ENCODE peak calls at places on chromosome 20, in five cellular contexts. L is GM23338, U is esophagus squamous epithelium, I is GM12865, E is HFFc6. K is an unnamed sample.

GRCh38 chr20:63181226-63181625 is 34.7 kb downstream of the YTHDF1 start:
- DNase-seq in E (no peak), L (no peak), U (no peak), I (no peak), K (no peak)

GRCh38 chr20:36773548-36774242 is at the start of gene DSN1:
- DNase-seq in U (peak; percentile 80), L (peak; percentile 98), E (peak; percentile 97), I (peak; percentile 99), K (peak; percentile 88)

GRCh38 chr20:24097051-24097450 is 108.5 kb upstream of the GGTLC1 start:
- DNase-seq in L (no peak), U (no peak), E (no peak), I (no peak), K (no peak)

GRCh38 chr20:58268936-58269619 is 40.4 kb upstream of the RAB22A start:
- DNase-seq in U (no peak), L (no peak), E (no peak), I (no peak), K (peak; percentile 20)

GRCh38 chr20:48733296-48733790 is 94.5 kb downstream of the PREX1 start:
- DNase-seq in E (peak; percentile 8), L (peak; percentile 21), I (no peak), U (no peak), K (peak; percentile 42)

GRCh38 chr20:51425347-51426106 is 117.0 kb downstream of the NFATC2 start:
- DNase-seq in E (no peak), L (peak; percentile 46), I (no peak), U (no peak), K (no peak)

GRCh38 chr20:63794614-63795013 is 36.5 kb downstream of the ZBTB46 start:
- DNase-seq in U (no peak), I (peak; percentile 16), E (no peak), L (no peak), K (no peak)

GRCh38 chr20:24194133-24194532 is 205.6 kb upstream of the GGTLC1 start:
- DNase-seq in E (no peak), U (no peak), L (no peak), I (no peak), K (no peak)

GRCh38 chr20:1332749-1333300 is 3.9 kb upstream of the SDCBP2 start:
- DNase-seq in U (no peak), I (no peak), E (no peak), L (no peak), K (no peak)

GRCh38 chr20:2237059-2237458 is 58.7 kb upstream of the TGM3 start:
- DNase-seq in U (no peak), E (peak; percentile 100), I (no peak), L (peak; percentile 13), K (peak; percentile 100)

GRCh38 chr20:57577679-57578475 is 17.0 kb downstream of the PCK1 start:
- DNase-seq in L (no peak), I (no peak), U (no peak), E (no peak), K (no peak)

GRCh38 chr20:22385602-22386299 is 198.6 kb downstream of the FOXA2 start:
- DNase-seq in L (peak; percentile 32), I (no peak), U (no peak), E (no peak), K (no peak)

GRCh38 chr20:34262488-34263288 is 21.5 kb downstream of the ASIP start:
- DNase-seq in L (no peak), E (no peak), I (peak; percentile 30), U (no peak), K (peak; percentile 49)

DNA sequence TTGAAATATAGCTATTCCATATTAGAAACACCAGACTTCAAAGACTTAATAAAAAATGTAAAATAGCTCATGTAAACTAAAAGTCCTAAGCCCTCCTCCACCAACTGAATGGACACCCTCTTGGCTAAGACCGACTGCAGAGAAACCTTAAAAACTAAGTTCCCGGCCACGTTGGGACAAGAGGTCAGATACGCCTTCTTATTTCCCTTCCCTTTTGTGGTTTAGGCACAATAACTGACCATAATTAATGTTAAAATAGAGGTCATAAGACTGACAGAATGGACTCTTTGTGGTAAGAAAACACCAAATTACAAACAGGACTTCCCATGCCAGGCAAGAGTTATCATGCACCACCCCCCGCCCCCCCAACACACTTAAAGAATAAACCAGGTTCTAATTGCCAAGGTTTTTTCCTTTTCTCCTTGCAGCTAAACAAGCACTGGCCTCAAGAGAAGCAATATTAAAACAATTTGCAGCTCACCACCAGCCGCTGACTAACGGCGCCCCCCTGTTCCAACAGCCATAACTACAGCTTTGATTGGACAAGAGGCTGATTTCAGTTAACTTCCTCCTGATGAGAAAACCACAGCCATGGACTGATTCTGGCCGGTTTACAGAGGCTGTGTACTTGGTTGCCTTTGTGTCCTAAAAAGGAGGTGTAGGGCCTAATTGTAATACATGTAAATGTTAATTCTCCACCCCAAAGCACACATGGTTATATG is 10.7 kb upstream of the LAMP5 start:
- DNase-seq in I (peak; percentile 39), L (peak; percentile 70), U (no peak), E (no peak), K (peak; percentile 61)
- TF ChIP-seq CTCF in I (no peak), L (peak; percentile 70), U (no peak), E (peak; percentile 27), K (no peak)

DNA sequence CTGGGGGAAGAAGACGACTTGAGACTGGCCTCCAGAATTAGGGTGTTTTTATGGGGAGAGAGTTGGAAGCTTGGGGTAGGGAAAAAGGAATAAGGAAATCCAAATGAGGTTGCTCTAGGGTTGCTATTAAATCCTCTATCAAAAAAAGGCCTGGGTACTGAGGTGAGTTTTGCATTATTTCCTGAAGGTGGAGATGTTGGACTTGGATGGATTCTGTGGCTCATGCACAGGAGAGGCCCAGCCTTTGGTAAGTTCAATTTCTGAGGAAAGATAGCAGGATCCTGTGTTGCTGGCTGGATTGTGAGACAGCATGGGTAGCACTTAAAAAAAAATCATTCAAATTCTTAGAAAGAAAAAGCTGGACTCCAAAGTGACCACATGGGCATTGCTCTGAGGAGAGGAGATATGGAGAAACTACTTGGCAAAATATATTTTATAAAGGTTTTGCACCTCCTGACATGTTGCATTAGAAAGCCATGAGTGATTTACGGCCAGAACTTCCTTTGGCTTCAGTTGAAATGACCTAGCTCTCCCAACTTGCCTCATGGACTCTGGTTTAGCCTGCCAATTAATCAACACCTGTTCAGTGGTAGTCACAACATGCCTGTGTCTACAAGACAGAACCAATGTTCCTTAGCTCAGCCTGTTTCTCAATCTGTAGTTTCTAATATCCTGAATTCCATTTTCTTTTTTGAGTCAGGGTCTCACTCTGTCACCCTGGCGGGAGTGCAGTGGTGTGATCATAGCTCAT is 152.1 kb upstream of the RALGAPA2 start:
- DNase-seq in U (no peak), E (peak; percentile 2), L (peak; percentile 63), I (no peak), K (no peak)
- TF ChIP-seq CTCF in U (no peak), E (peak; percentile 49), L (peak; percentile 75), I (no peak), K (no peak)

GRCh38 chr20:61850457-61850856 is 215.2 kb downstream of the TAF4 start:
- DNase-seq in U (no peak), E (no peak), L (no peak), I (no peak), K (no peak)

GRCh38 chr20:61849822-61850221 is 215.9 kb downstream of the TAF4 start:
- DNase-seq in E (no peak), U (no peak), L (no peak), I (no peak), K (no peak)

GRCh38 chr20:61850926-61851900 is 214.5 kb downstream of the TAF4 start:
- DNase-seq in U (no peak), E (no peak), L (no peak), I (no peak), K (no peak)

GRCh38 chr20:61853073-61854005 is 212.3 kb downstream of the TAF4 start:
- DNase-seq in L (no peak), I (no peak), E (no peak), U (no peak), K (no peak)

DNA sequence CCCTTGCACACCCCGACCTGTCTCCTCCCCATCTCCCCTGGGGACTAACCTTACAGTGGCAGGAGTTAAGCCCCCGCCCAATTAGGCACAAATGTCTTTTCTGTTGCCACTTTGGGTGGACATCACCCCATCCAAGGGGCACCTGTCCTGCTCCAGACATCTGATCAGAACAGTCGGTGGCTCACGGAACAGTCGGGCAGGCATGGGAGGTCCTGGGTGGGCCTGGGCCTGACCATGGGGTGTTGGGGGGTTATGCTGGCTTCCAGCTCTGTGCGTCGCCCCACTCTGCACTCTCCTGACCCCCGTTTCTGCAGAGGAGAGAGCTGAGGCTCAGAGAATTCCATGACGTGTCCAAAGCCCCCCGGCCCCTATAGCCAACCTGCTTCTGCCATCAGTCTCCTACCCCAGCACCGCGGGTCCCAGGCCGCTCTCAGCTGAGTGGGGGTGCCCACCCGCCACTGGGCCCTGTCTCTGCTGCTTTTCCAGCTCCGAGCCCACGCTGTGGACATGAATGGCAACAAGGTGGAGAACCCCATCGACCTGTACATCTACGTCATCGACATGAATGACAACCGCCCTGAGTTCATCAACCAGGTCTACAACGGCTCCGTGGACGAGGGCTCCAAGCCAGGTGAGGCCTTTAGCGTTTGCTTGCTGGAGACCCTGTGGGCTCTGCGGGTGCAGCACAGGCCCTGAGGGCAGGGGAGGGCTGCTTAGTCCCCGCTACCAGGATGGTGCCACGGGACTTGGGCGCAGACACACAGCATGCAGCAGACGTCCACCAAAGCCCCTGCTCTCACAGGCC is 213.2 kb downstream of the TAF4 start:
- DNase-seq in L (no peak), E (no peak), I (no peak), U (no peak), K (no peak)
- TF ChIP-seq CTCF in L (no peak), E (no peak), I (no peak), U (no peak), K (no peak)

DNA sequence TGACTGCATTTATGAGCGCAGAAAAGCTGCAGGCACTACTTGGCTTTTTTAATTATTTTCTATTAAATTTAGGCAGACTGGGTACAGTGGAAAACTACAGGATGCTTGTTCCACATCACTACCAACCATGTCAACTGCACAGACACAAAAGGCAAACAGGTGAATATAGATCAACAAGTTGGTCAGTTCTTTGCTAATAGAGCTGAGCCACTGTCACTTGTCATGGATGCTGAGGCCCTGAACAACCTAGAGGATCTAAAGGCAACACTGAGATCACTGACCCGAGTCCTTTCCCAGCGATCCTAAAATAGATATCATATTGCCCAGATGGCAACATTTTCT is 34.5 kb upstream of the FAM83C start:
- DNase-seq in L (no peak), U (no peak), E (no peak), I (no peak), K (no peak)
- TF ChIP-seq CTCF in L (no peak), U (no peak), E (no peak), I (no peak), K (no peak)

GRCh38 chr20:11324990-11325389 is 592.7 kb upstream of the BTBD3 start:
- DNase-seq in U (no peak), I (no peak), E (no peak), L (no peak), K (no peak)

GRCh38 chr20:11332376-11332775 is 585.3 kb upstream of the BTBD3 start:
- DNase-seq in U (no peak), I (no peak), L (no peak), E (no peak), K (peak; percentile 18)

GRCh38 chr20:11331096-11331495 is 586.6 kb upstream of the BTBD3 start:
- DNase-seq in L (no peak), E (no peak), I (no peak), U (no peak), K (no peak)

GRCh38 chr20:11328839-11329238 is 588.9 kb upstream of the BTBD3 start:
- DNase-seq in L (peak; percentile 3), U (no peak), I (no peak), E (no peak), K (no peak)

GRCh38 chr20:11329271-11329670 is 588.4 kb upstream of the BTBD3 start:
- DNase-seq in E (no peak), L (no peak), I (no peak), U (no peak), K (no peak)
- TF ChIP-seq CTCF in E (no peak), L (no peak), I (no peak), U (no peak), K (no peak)

K was measured in astrocyte.